ENCODE peak calls at places on chromosomes 6 and 20, in four cellular contexts. One of them, this sample, is unnamed.

GRCh38 chr20:52193133-52193532 is 1.6 kb upstream of the ZFP64 start:
- DNase-seq in CD8-positive, alpha-beta T cell: no peak
- DNase-seq in psoas muscle: no peak
- DNase-seq in ovary: no peak
- DNase-seq in this sample: no peak

GRCh38 chr20:16828666-16829305 is 80.6 kb downstream of the OTOR start:
- DNase-seq in CD8-positive, alpha-beta T cell: no peak
- DNase-seq in psoas muscle: no peak
- DNase-seq in ovary: no peak
- DNase-seq in this sample: no peak

GRCh38 chr20:57930328-57930727 is 220.5 kb upstream of the PMEPA1 start:
- DNase-seq in CD8-positive, alpha-beta T cell: no peak
- DNase-seq in psoas muscle: no peak
- DNase-seq in ovary: no peak
- DNase-seq in this sample: no peak

GRCh38 chr6:162056745-162057144 is 670.8 kb downstream of the PRKN start:
- DNase-seq in CD8-positive, alpha-beta T cell: no peak
- DNase-seq in psoas muscle: no peak
- DNase-seq in ovary: no peak
- DNase-seq in this sample: no peak

GRCh38 chr6:79468587-79468986 is 68.6 kb downstream of the LCA5 start:
- DNase-seq in CD8-positive, alpha-beta T cell: no peak
- DNase-seq in psoas muscle: no peak
- DNase-seq in ovary: no peak
- DNase-seq in this sample: no peak

GRCh38 chr6:137839076-137839475 is 28.0 kb upstream of the TNFAIP3 start:
- DNase-seq in CD8-positive, alpha-beta T cell: no peak
- DNase-seq in psoas muscle: no peak
- DNase-seq in ovary: no peak
- DNase-seq in this sample: no peak

GRCh38 chr6:152572395-152573061 is 64.6 kb downstream of the SYNE1 start:
- DNase-seq in CD8-positive, alpha-beta T cell: no peak
- DNase-seq in psoas muscle: no peak
- DNase-seq in ovary: no peak
- DNase-seq in this sample: no peak

GRCh38 chr6:7732219-7732618 is 6.3 kb downstream of the BMP6 start:
- DNase-seq in CD8-positive, alpha-beta T cell: no peak
- DNase-seq in psoas muscle: no peak
- DNase-seq in ovary: no peak
- DNase-seq in this sample: no peak

GRCh38 chr6:150238294-150238693 is 95.5 kb downstream of the PPP1R14C start:
- DNase-seq in CD8-positive, alpha-beta T cell: no peak
- DNase-seq in psoas muscle: peak
- DNase-seq in ovary: no peak
- DNase-seq in this sample: no peak

GRCh38 chr20:53693265-53693871 is 99.7 kb upstream of the ZNF217 start:
- DNase-seq in CD8-positive, alpha-beta T cell: no peak
- DNase-seq in psoas muscle: no peak
- DNase-seq in ovary: no peak
- DNase-seq in this sample: no peak

GRCh38 chr6:105909084-105909483 is 177.1 kb upstream of the PRDM1 start:
- DNase-seq in CD8-positive, alpha-beta T cell: no peak
- DNase-seq in psoas muscle: no peak
- DNase-seq in ovary: no peak
- DNase-seq in this sample: no peak

GRCh38 chr6:142659661-142660060 is 285.3 kb downstream of the HIVEP2 start:
- DNase-seq in CD8-positive, alpha-beta T cell: no peak
- DNase-seq in psoas muscle: no peak
- DNase-seq in ovary: no peak
- DNase-seq in this sample: no peak

GRCh38 chr6:111939902-111940301 is 66.7 kb upstream of the FYN start:
- DNase-seq in CD8-positive, alpha-beta T cell: no peak
- DNase-seq in psoas muscle: no peak
- DNase-seq in ovary: no peak
- DNase-seq in this sample: no peak

GRCh38 chr6:157227202-157228166 is 95.8 kb downstream of the TMEM242 start:
- DNase-seq in CD8-positive, alpha-beta T cell: no peak
- DNase-seq in psoas muscle: no peak
- DNase-seq in ovary: no peak
- DNase-seq in this sample: no peak

GRCh38 chr6:76742919-76743318 is 670.5 kb upstream of the IMPG1 start:
- DNase-seq in CD8-positive, alpha-beta T cell: no peak
- DNase-seq in psoas muscle: no peak
- DNase-seq in ovary: no peak
- DNase-seq in this sample: no peak

GRCh38 chr6:40953486-40953885 is 85.5 kb downstream of the UNC5CL start:
- DNase-seq in CD8-positive, alpha-beta T cell: no peak
- DNase-seq in psoas muscle: no peak
- DNase-seq in ovary: no peak
- DNase-seq in this sample: no peak

GRCh38 chr6:35955970-35956369 is 35.1 kb upstream of the SRPK1 start:
- DNase-seq in CD8-positive, alpha-beta T cell: no peak
- DNase-seq in psoas muscle: no peak
- DNase-seq in ovary: no peak
- DNase-seq in this sample: no peak

GRCh38 chr6:140915001-140915950 is 1217.4 kb upstream of the GJE1 start:
- DNase-seq in CD8-positive, alpha-beta T cell: no peak
- DNase-seq in psoas muscle: no peak
- DNase-seq in ovary: no peak
- DNase-seq in this sample: no peak

GRCh38 chr6:144939926-144940325 is 654.8 kb downstream of the UTRN start:
- DNase-seq in CD8-positive, alpha-beta T cell: no peak
- DNase-seq in psoas muscle: no peak
- DNase-seq in ovary: no peak
- DNase-seq in this sample: no peak

GRCh38 chr6:63904844-63905243 is 269.2 kb downstream of the PHF3 start:
- DNase-seq in CD8-positive, alpha-beta T cell: no peak
- DNase-seq in psoas muscle: no peak
- DNase-seq in ovary: no peak
- DNase-seq in this sample: no peak

GRCh38 chr6:90135672-90136071 is 161.0 kb downstream of the BACH2 start:
- DNase-seq in CD8-positive, alpha-beta T cell: no peak
- DNase-seq in psoas muscle: no peak
- DNase-seq in ovary: no peak
- DNase-seq in this sample: no peak

GRCh38 chr20:31341470-31341869 is 26.9 kb upstream of the DEFB118 start:
- DNase-seq in CD8-positive, alpha-beta T cell: no peak
- DNase-seq in psoas muscle: no peak
- DNase-seq in ovary: no peak
- DNase-seq in this sample: no peak

GRCh38 chr6:3741477-3741871 is 10.0 kb downstream of the PXDC1 start:
- DNase-seq in CD8-positive, alpha-beta T cell: no peak
- DNase-seq in psoas muscle: no peak
- DNase-seq in ovary: peak
- DNase-seq in this sample: no peak

GRCh38 chr6:23559587-23560343 is 566.2 kb upstream of the NRSN1 start:
- DNase-seq in CD8-positive, alpha-beta T cell: no peak
- DNase-seq in psoas muscle: no peak
- DNase-seq in ovary: no peak
- DNase-seq in this sample: no peak

GRCh38 chr6:82877213-82878195 is 188.1 kb downstream of the UBE3D start:
- DNase-seq in CD8-positive, alpha-beta T cell: no peak
- DNase-seq in psoas muscle: no peak
- DNase-seq in ovary: no peak
- DNase-seq in this sample: no peak

GRCh38 chr6:121639041-121639440 is 203.6 kb downstream of the GJA1 start:
- DNase-seq in CD8-positive, alpha-beta T cell: no peak
- DNase-seq in psoas muscle: no peak
- DNase-seq in ovary: no peak
- DNase-seq in this sample: no peak

GRCh38 chr20:11882651-11883050 is 35.0 kb upstream of the BTBD3 start:
- DNase-seq in CD8-positive, alpha-beta T cell: no peak
- DNase-seq in psoas muscle: no peak
- DNase-seq in ovary: no peak
- DNase-seq in this sample: no peak

GRCh38 chr20:63471719-63472158 is 716 bp downstream of the KCNQ2 start:
- DNase-seq in CD8-positive, alpha-beta T cell: no peak
- DNase-seq in psoas muscle: no peak
- DNase-seq in ovary: no peak
- DNase-seq in this sample: no peak

GRCh38 chr6:111716325-111716724 is 110.6 kb upstream of the TRAF3IP2 start:
- DNase-seq in CD8-positive, alpha-beta T cell: no peak
- DNase-seq in psoas muscle: no peak
- DNase-seq in ovary: no peak
- DNase-seq in this sample: no peak

GRCh38 chr6:30213654-30213998 is 420 bp upstream of the TRIM26 start:
- DNase-seq in CD8-positive, alpha-beta T cell: no peak
- DNase-seq in psoas muscle: no peak
- DNase-seq in ovary: no peak
- DNase-seq in this sample: no peak

GRCh38 chr20:50188879-50189680 is 1.6 kb upstream of the CEBPB start:
- DNase-seq in CD8-positive, alpha-beta T cell: no peak
- DNase-seq in psoas muscle: no peak
- DNase-seq in ovary: peak
- DNase-seq in this sample: no peak

GRCh38 chr6:18506387-18507017 is 119.4 kb downstream of the RNF144B start:
- DNase-seq in CD8-positive, alpha-beta T cell: no peak
- DNase-seq in psoas muscle: no peak
- DNase-seq in ovary: no peak
- DNase-seq in this sample: no peak

GRCh38 chr6:74645108-74645849 is 560.6 kb downstream of the COL12A1 start:
- DNase-seq in CD8-positive, alpha-beta T cell: no peak
- DNase-seq in psoas muscle: no peak
- DNase-seq in ovary: no peak
- DNase-seq in this sample: no peak

DNA sequence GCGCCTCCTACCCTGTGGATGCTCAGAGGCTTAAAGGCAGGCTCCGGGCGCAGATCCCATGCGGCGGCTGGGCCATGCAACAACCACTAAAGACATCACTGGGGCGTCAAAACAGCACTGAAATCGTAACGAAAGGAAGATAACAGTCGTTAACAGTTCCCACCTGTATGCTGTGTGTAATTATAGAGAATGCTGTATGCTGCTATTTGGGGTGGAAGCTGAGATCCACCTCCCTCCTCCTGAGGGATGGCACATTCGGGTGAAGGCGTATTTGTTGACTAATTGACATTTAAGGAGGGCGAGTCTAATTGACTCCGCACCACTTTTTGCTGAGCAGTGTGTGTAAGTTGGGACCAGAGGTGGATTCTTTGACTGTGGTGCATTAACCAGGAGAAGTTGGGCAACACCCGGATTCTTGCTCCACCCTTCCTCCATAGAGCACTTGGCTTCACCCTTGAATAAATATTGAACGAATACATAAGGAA is 687 bp downstream of the SLC35A1 start:
- DNase-seq in CD8-positive, alpha-beta T cell: peak
- DNase-seq in psoas muscle: no peak
- DNase-seq in ovary: no peak
- DNase-seq in this sample: no peak
- TF ChIP-seq CTCF in CD8-positive, alpha-beta T cell: no peak
- TF ChIP-seq CTCF in psoas muscle: no peak
- TF ChIP-seq CTCF in ovary: no peak
- TF ChIP-seq CTCF in this sample: no peak

GRCh38 chr6:125747589-125748533 is 1.6 kb upstream of the HEY2 start:
- DNase-seq in CD8-positive, alpha-beta T cell: peak
- DNase-seq in psoas muscle: peak
- DNase-seq in ovary: peak
- DNase-seq in this sample: peak

GRCh38 chr6:125750692-125751333 is 1.4 kb downstream of the HEY2 start:
- DNase-seq in CD8-positive, alpha-beta T cell: no peak
- DNase-seq in psoas muscle: no peak
- DNase-seq in ovary: no peak
- DNase-seq in this sample: no peak

GRCh38 chr6:125748534-125749111 is 809 bp upstream of the HEY2 start:
- DNase-seq in CD8-positive, alpha-beta T cell: no peak
- DNase-seq in psoas muscle: no peak
- DNase-seq in ovary: no peak
- DNase-seq in this sample: peak

GRCh38 chr6:125749864-125750691 is 646 bp downstream of the HEY2 start:
- DNase-seq in CD8-positive, alpha-beta T cell: no peak
- DNase-seq in psoas muscle: peak
- DNase-seq in ovary: no peak
- DNase-seq in this sample: peak

GRCh38 chr6:125749112-125749863 is at the start of gene HEY2:
- DNase-seq in CD8-positive, alpha-beta T cell: peak
- DNase-seq in psoas muscle: peak
- DNase-seq in ovary: peak
- DNase-seq in this sample: peak
- TF ChIP-seq CTCF in CD8-positive, alpha-beta T cell: no peak
- TF ChIP-seq CTCF in psoas muscle: no peak
- TF ChIP-seq CTCF in ovary: no peak
- TF ChIP-seq CTCF in this sample: peak

DNA sequence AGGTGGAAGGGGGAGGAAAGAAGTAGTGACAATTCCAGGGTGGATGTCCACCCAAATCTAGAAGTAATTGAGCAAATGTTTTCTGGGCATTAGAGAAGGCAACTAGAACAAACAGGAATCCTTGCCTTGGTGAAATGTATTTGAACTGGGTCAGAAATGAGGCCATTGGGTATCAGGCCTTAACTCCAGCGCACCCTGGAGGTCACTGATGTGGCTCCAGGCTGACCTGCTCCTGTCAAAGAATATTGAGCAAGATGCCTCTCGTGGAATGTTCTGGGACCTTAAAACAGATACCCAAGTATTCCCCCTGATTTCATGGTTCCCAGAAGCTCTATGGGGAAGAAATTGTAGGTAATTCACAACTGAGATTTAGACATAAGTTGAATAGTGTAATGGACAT is 6.9 kb downstream of the HLA-DPB1 start:
- DNase-seq in CD8-positive, alpha-beta T cell: no peak
- DNase-seq in psoas muscle: peak
- DNase-seq in ovary: no peak
- DNase-seq in this sample: no peak
- TF ChIP-seq CTCF in CD8-positive, alpha-beta T cell: no peak
- TF ChIP-seq CTCF in psoas muscle: peak
- TF ChIP-seq CTCF in ovary: peak
- TF ChIP-seq CTCF in this sample: peak

GRCh38 chr6:43407296-43407695 is 20.0 kb upstream of the ABCC10 start:
- DNase-seq in CD8-positive, alpha-beta T cell: no peak
- DNase-seq in psoas muscle: no peak
- DNase-seq in ovary: no peak
- DNase-seq in this sample: no peak

GRCh38 chr6:43401730-43402129 is 25.6 kb upstream of the ABCC10 start:
- DNase-seq in CD8-positive, alpha-beta T cell: no peak
- DNase-seq in psoas muscle: no peak
- DNase-seq in ovary: no peak
- DNase-seq in this sample: no peak

GRCh38 chr6:43399932-43400487 is 27.3 kb upstream of the ABCC10 start:
- DNase-seq in CD8-positive, alpha-beta T cell: no peak
- DNase-seq in psoas muscle: no peak
- DNase-seq in ovary: no peak
- DNase-seq in this sample: no peak

GRCh38 chr6:43405354-43405753 is 22.0 kb upstream of the ABCC10 start:
- DNase-seq in CD8-positive, alpha-beta T cell: no peak
- DNase-seq in psoas muscle: no peak
- DNase-seq in ovary: no peak
- DNase-seq in this sample: no peak

DNA sequence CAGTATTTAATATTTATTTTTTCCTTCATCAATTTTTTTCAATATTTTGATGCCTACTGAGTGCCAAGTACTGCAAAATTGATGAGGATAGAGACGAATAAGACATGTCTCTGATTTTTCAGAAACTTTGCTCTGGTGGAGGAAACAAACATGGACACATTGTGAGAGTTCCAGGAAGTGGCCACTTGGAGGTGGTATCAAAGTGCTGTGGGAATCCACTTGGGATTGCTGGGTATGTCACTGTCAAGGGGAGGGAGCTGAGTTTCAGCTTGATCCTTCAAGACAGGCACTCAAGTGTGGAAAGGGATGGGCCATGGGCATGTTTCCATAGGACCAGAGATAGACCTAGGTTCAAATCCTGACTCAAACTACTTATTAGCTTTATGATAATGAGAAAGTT is 24.5 kb upstream of the ABCC10 start:
- DNase-seq in CD8-positive, alpha-beta T cell: no peak
- DNase-seq in psoas muscle: no peak
- DNase-seq in ovary: no peak
- DNase-seq in this sample: no peak
- TF ChIP-seq CTCF in CD8-positive, alpha-beta T cell: no peak
- TF ChIP-seq CTCF in psoas muscle: no peak
- TF ChIP-seq CTCF in ovary: no peak
- TF ChIP-seq CTCF in this sample: no peak